ENCODE peak calls at places on chromosome 4, in eight cellular contexts. One of them, this sample, is unnamed.

GRCh38 chr4:15653864-15654391 is 1.2 kb downstream of the FBXL5 start:
- DNase-seq in brain microvascular endothelial cell: peak; percentile 60
- DNase-seq in astrocyte of the spinal cord: peak; percentile 64
- DNase-seq in ovary: no peak
- DNase-seq in fibroblast of lung: peak; percentile 74
- DNase-seq in fibroblast of villous mesenchyme: peak; percentile 81
- DNase-seq in esophagus muscularis mucosa: no peak
- DNase-seq in H9: no peak
- DNase-seq in this sample: peak; percentile 79

GRCh38 chr4:113899260-113900177 is 79.9 kb downstream of the ARSJ start:
- DNase-seq in astrocyte of the spinal cord: no peak
- DNase-seq in H9: no peak
- DNase-seq in fibroblast of lung: no peak
- DNase-seq in brain microvascular endothelial cell: no peak
- DNase-seq in ovary: no peak
- DNase-seq in esophagus muscularis mucosa: no peak
- DNase-seq in fibroblast of villous mesenchyme: no peak
- DNase-seq in this sample: no peak

GRCh38 chr4:81454498-81454897 is 17.2 kb downstream of the RASGEF1B start:
- DNase-seq in astrocyte of the spinal cord: no peak
- DNase-seq in fibroblast of lung: peak; percentile 12
- DNase-seq in H9: no peak
- DNase-seq in esophagus muscularis mucosa: no peak
- DNase-seq in brain microvascular endothelial cell: peak; percentile 10
- DNase-seq in fibroblast of villous mesenchyme: no peak
- DNase-seq in ovary: no peak
- DNase-seq in this sample: no peak

GRCh38 chr4:99759988-99760387 is 56.6 kb upstream of the DAPP1 start:
- DNase-seq in astrocyte of the spinal cord: peak; percentile 8
- DNase-seq in fibroblast of villous mesenchyme: no peak
- DNase-seq in brain microvascular endothelial cell: no peak
- DNase-seq in fibroblast of lung: no peak
- DNase-seq in H9: no peak
- DNase-seq in esophagus muscularis mucosa: no peak
- DNase-seq in ovary: no peak
- DNase-seq in this sample: no peak

GRCh38 chr4:109816082-109816442 is 500 bp downstream of the GAR1 start:
- DNase-seq in brain microvascular endothelial cell: no peak
- DNase-seq in ovary: peak; percentile 29
- DNase-seq in fibroblast of lung: no peak
- DNase-seq in H9: no peak
- DNase-seq in fibroblast of villous mesenchyme: no peak
- DNase-seq in astrocyte of the spinal cord: no peak
- DNase-seq in esophagus muscularis mucosa: no peak
- DNase-seq in this sample: no peak

GRCh38 chr4:3766791-3767561 is 791 bp downstream of the ADRA2C start:
- DNase-seq in ovary: no peak
- DNase-seq in brain microvascular endothelial cell: no peak
- DNase-seq in astrocyte of the spinal cord: peak; percentile 3
- DNase-seq in H9: peak; percentile 87
- DNase-seq in fibroblast of lung: peak; percentile 7
- DNase-seq in fibroblast of villous mesenchyme: peak; percentile 46
- DNase-seq in esophagus muscularis mucosa: no peak
- DNase-seq in this sample: no peak

GRCh38 chr4:4610672-4611071 is 68.8 kb upstream of the STX18 start:
- DNase-seq in ovary: no peak
- DNase-seq in H9: no peak
- DNase-seq in fibroblast of villous mesenchyme: no peak
- DNase-seq in esophagus muscularis mucosa: no peak
- DNase-seq in astrocyte of the spinal cord: no peak
- DNase-seq in fibroblast of lung: no peak
- DNase-seq in brain microvascular endothelial cell: no peak
- DNase-seq in this sample: no peak

GRCh38 chr4:162241857-162242256 is 78.1 kb upstream of the FSTL5 start:
- DNase-seq in ovary: no peak
- DNase-seq in astrocyte of the spinal cord: no peak
- DNase-seq in brain microvascular endothelial cell: no peak
- DNase-seq in fibroblast of villous mesenchyme: no peak
- DNase-seq in H9: no peak
- DNase-seq in fibroblast of lung: no peak
- DNase-seq in esophagus muscularis mucosa: no peak
- DNase-seq in this sample: no peak

GRCh38 chr4:146567396-146567795 is 45.7 kb upstream of the SLC10A7 start:
- DNase-seq in H9: no peak
- DNase-seq in fibroblast of lung: peak; percentile 11
- DNase-seq in esophagus muscularis mucosa: no peak
- DNase-seq in fibroblast of villous mesenchyme: no peak
- DNase-seq in ovary: no peak
- DNase-seq in astrocyte of the spinal cord: no peak
- DNase-seq in brain microvascular endothelial cell: peak; percentile 25
- DNase-seq in this sample: peak; percentile 88

GRCh38 chr4:148926861-148927260 is 484.6 kb upstream of the NR3C2 start:
- DNase-seq in H9: no peak
- DNase-seq in astrocyte of the spinal cord: peak; percentile 16
- DNase-seq in fibroblast of villous mesenchyme: peak; percentile 0
- DNase-seq in fibroblast of lung: peak; percentile 56
- DNase-seq in esophagus muscularis mucosa: no peak
- DNase-seq in brain microvascular endothelial cell: no peak
- DNase-seq in ovary: peak; percentile 10
- DNase-seq in this sample: peak; percentile 14

GRCh38 chr4:55947254-55947882 is 1.4 kb upstream of the CEP135 start:
- DNase-seq in astrocyte of the spinal cord: no peak
- DNase-seq in H9: no peak
- DNase-seq in brain microvascular endothelial cell: peak; percentile 6
- DNase-seq in esophagus muscularis mucosa: no peak
- DNase-seq in ovary: no peak
- DNase-seq in fibroblast of lung: peak; percentile 6
- DNase-seq in fibroblast of villous mesenchyme: peak; percentile 80
- DNase-seq in this sample: peak; percentile 21

GRCh38 chr4:22385615-22386014 is 130.3 kb downstream of the ADGRA3 start:
- DNase-seq in astrocyte of the spinal cord: peak; percentile 58
- DNase-seq in H9: no peak
- DNase-seq in esophagus muscularis mucosa: no peak
- DNase-seq in ovary: no peak
- DNase-seq in brain microvascular endothelial cell: no peak
- DNase-seq in fibroblast of villous mesenchyme: no peak
- DNase-seq in fibroblast of lung: peak; percentile 70
- DNase-seq in this sample: peak; percentile 70

DNA sequence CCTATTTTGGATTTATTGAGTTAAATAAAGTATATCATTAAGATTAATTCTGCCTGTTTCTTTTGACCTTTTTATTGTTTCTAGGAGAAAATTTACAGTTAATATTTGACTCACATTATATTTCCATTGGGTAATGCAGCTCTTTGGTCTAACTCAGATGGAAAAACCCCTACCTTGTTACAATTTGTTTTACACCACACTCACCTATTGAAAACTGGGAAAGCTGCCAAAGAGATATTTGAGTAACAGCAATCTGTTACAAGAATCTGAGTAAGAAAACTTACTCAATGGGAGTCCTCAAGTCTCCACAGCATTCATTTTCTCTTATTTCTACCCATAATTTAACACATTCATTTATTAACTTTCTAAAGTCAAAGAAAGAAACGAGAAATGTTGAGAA is 108.0 kb upstream of the TLL1 start:
- DNase-seq in brain microvascular endothelial cell: no peak
- DNase-seq in fibroblast of villous mesenchyme: no peak
- DNase-seq in fibroblast of lung: no peak
- DNase-seq in esophagus muscularis mucosa: no peak
- DNase-seq in H9: no peak
- DNase-seq in astrocyte of the spinal cord: no peak
- DNase-seq in ovary: no peak
- DNase-seq in this sample: no peak
- TF ChIP-seq CTCF in brain microvascular endothelial cell: no peak
- TF ChIP-seq CTCF in fibroblast of villous mesenchyme: no peak
- TF ChIP-seq CTCF in fibroblast of lung: no peak
- TF ChIP-seq CTCF in esophagus muscularis mucosa: no peak
- TF ChIP-seq CTCF in H9: no peak
- TF ChIP-seq CTCF in astrocyte of the spinal cord: no peak
- TF ChIP-seq CTCF in ovary: no peak
- TF ChIP-seq CTCF in this sample: no peak

GRCh38 chr4:144556636-144557035 is 89.3 kb upstream of the HHIP start:
- DNase-seq in fibroblast of villous mesenchyme: no peak
- DNase-seq in fibroblast of lung: no peak
- DNase-seq in brain microvascular endothelial cell: no peak
- DNase-seq in H9: no peak
- DNase-seq in ovary: no peak
- DNase-seq in astrocyte of the spinal cord: no peak
- DNase-seq in esophagus muscularis mucosa: no peak
- DNase-seq in this sample: no peak

GRCh38 chr4:144562019-144562740 is 83.8 kb upstream of the HHIP start:
- DNase-seq in fibroblast of lung: no peak
- DNase-seq in ovary: no peak
- DNase-seq in H9: peak; percentile 63
- DNase-seq in astrocyte of the spinal cord: no peak
- DNase-seq in esophagus muscularis mucosa: no peak
- DNase-seq in brain microvascular endothelial cell: no peak
- DNase-seq in fibroblast of villous mesenchyme: no peak
- DNase-seq in this sample: peak; percentile 4

GRCh38 chr4:144557404-144557803 is 88.6 kb upstream of the HHIP start:
- DNase-seq in fibroblast of lung: no peak
- DNase-seq in H9: no peak
- DNase-seq in fibroblast of villous mesenchyme: no peak
- DNase-seq in esophagus muscularis mucosa: no peak
- DNase-seq in astrocyte of the spinal cord: no peak
- DNase-seq in brain microvascular endothelial cell: no peak
- DNase-seq in ovary: no peak
- DNase-seq in this sample: peak; percentile 66
- TF ChIP-seq CTCF in fibroblast of lung: peak; percentile 12
- TF ChIP-seq CTCF in H9: no peak
- TF ChIP-seq CTCF in fibroblast of villous mesenchyme: no peak
- TF ChIP-seq CTCF in esophagus muscularis mucosa: no peak
- TF ChIP-seq CTCF in astrocyte of the spinal cord: peak; percentile 6
- TF ChIP-seq CTCF in brain microvascular endothelial cell: no peak
- TF ChIP-seq CTCF in ovary: no peak
- TF ChIP-seq CTCF in this sample: peak; percentile 24

GRCh38 chr4:46930866-46931265 is 21.8 kb upstream of the COX7B2 start:
- DNase-seq in esophagus muscularis mucosa: no peak
- DNase-seq in H9: no peak
- DNase-seq in fibroblast of lung: no peak
- DNase-seq in astrocyte of the spinal cord: no peak
- DNase-seq in ovary: no peak
- DNase-seq in brain microvascular endothelial cell: no peak
- DNase-seq in fibroblast of villous mesenchyme: no peak
- DNase-seq in this sample: no peak

GRCh38 chr4:46927201-46927600 is 18.2 kb upstream of the COX7B2 start:
- DNase-seq in fibroblast of villous mesenchyme: no peak
- DNase-seq in esophagus muscularis mucosa: no peak
- DNase-seq in ovary: no peak
- DNase-seq in H9: no peak
- DNase-seq in astrocyte of the spinal cord: no peak
- DNase-seq in brain microvascular endothelial cell: no peak
- DNase-seq in fibroblast of lung: peak; percentile 39
- DNase-seq in this sample: no peak

GRCh38 chr4:46933686-46934085 is 24.6 kb upstream of the COX7B2 start:
- DNase-seq in fibroblast of lung: peak; percentile 23
- DNase-seq in astrocyte of the spinal cord: no peak
- DNase-seq in ovary: no peak
- DNase-seq in H9: no peak
- DNase-seq in fibroblast of villous mesenchyme: no peak
- DNase-seq in brain microvascular endothelial cell: no peak
- DNase-seq in esophagus muscularis mucosa: no peak
- DNase-seq in this sample: no peak

GRCh38 chr4:46934731-46935130 is 25.7 kb upstream of the COX7B2 start:
- DNase-seq in esophagus muscularis mucosa: no peak
- DNase-seq in fibroblast of villous mesenchyme: no peak
- DNase-seq in fibroblast of lung: no peak
- DNase-seq in H9: no peak
- DNase-seq in brain microvascular endothelial cell: no peak
- DNase-seq in ovary: no peak
- DNase-seq in astrocyte of the spinal cord: no peak
- DNase-seq in this sample: no peak

GRCh38 chr4:46931981-46932380 is 22.9 kb upstream of the COX7B2 start:
- DNase-seq in brain microvascular endothelial cell: peak; percentile 58
- DNase-seq in esophagus muscularis mucosa: no peak
- DNase-seq in ovary: no peak
- DNase-seq in fibroblast of lung: peak; percentile 45
- DNase-seq in astrocyte of the spinal cord: peak; percentile 62
- DNase-seq in fibroblast of villous mesenchyme: peak; percentile 30
- DNase-seq in H9: peak; percentile 47
- DNase-seq in this sample: peak; percentile 70
- TF ChIP-seq CTCF in brain microvascular endothelial cell: peak; percentile 85
- TF ChIP-seq CTCF in esophagus muscularis mucosa: peak; percentile 14
- TF ChIP-seq CTCF in ovary: no peak
- TF ChIP-seq CTCF in fibroblast of lung: peak; percentile 83
- TF ChIP-seq CTCF in astrocyte of the spinal cord: peak; percentile 73
- TF ChIP-seq CTCF in fibroblast of villous mesenchyme: peak; percentile 41
- TF ChIP-seq CTCF in H9: peak; percentile 83
- TF ChIP-seq CTCF in this sample: peak; percentile 81

DNA sequence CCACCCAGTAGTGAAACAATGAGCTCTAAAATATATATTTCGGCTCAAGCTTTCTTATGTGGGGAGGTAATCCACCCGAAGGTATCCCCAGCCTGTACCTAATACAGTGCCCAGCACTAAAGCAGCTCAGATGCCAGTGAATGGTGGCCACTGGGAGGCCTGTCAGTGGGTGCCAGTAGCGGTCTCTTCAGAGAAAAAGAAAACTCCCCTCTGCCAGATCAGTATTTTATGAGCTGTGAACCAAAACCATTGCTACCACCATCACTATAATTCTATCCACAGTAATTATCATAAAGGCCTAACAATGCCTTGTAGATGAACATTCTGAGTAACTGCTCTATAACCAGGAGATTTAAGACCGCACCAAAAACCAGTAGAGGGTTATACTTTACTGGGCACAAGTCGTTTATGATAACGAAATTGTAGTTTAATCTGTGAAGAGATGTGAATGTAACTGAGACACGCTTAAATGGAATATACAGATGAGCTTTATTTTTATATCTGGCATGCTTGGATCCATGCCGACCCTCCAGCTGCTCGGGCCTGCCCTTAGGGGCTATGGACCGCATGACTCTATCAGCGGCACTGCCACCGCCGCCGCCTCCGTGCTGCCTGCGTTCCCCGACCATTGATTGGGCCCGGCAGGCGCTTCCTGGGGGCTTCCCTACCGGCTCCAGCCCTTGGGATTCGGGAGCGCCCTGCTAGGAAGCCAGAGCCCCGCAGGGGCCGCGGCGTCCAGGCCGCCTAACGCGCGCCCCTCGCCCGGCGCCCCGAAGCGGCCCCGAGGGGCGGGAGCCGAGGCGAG is 586 bp upstream of the NFKB1 start:
- DNase-seq in fibroblast of lung: peak; percentile 62
- DNase-seq in ovary: peak; percentile 73
- DNase-seq in fibroblast of villous mesenchyme: peak; percentile 55
- DNase-seq in astrocyte of the spinal cord: peak; percentile 51
- DNase-seq in esophagus muscularis mucosa: no peak
- DNase-seq in brain microvascular endothelial cell: peak; percentile 38
- DNase-seq in H9: peak; percentile 48
- DNase-seq in this sample: peak; percentile 61
- TF ChIP-seq CTCF in fibroblast of lung: peak; percentile 22
- TF ChIP-seq CTCF in ovary: no peak
- TF ChIP-seq CTCF in fibroblast of villous mesenchyme: peak; percentile 4
- TF ChIP-seq CTCF in astrocyte of the spinal cord: no peak
- TF ChIP-seq CTCF in esophagus muscularis mucosa: no peak
- TF ChIP-seq CTCF in brain microvascular endothelial cell: peak; percentile 32
- TF ChIP-seq CTCF in H9: no peak
- TF ChIP-seq CTCF in this sample: peak; percentile 16

DNA sequence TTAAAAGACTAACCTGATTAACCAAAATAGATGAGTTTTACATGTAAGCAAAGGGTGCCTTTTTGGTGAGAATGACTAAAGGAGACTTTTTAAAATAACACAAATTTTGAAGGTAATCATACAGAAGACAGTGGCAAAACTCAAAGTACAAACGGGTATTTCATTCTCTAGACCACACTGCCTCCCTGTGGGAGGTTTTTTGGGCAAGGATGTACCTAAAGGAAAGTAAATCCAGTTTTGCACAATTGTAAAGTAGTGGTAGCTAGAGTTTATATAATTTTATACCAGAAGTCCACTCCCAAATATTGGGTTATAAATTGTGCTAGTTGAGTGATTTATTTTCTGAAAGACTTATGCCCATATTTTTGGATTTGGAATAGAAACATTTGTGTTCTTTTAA is 201.0 kb downstream of the PAPSS1 start:
- DNase-seq in ovary: no peak
- DNase-seq in brain microvascular endothelial cell: peak; percentile 36
- DNase-seq in astrocyte of the spinal cord: peak; percentile 50
- DNase-seq in H9: no peak
- DNase-seq in fibroblast of lung: peak; percentile 24
- DNase-seq in esophagus muscularis mucosa: no peak
- DNase-seq in fibroblast of villous mesenchyme: peak; percentile 44
- DNase-seq in this sample: peak; percentile 41
- TF ChIP-seq CTCF in ovary: no peak
- TF ChIP-seq CTCF in brain microvascular endothelial cell: peak; percentile 61
- TF ChIP-seq CTCF in astrocyte of the spinal cord: peak; percentile 53
- TF ChIP-seq CTCF in H9: peak; percentile 73
- TF ChIP-seq CTCF in fibroblast of lung: peak; percentile 29
- TF ChIP-seq CTCF in esophagus muscularis mucosa: no peak
- TF ChIP-seq CTCF in fibroblast of villous mesenchyme: peak; percentile 58
- TF ChIP-seq CTCF in this sample: peak; percentile 39